ENCODE peak calls at places on chromosomes 1 and 21, in six cellular contexts. J, Q, L, B, Z and P are unnamed samples.

GRCh38 chr1:119587328-119587727 is 60.7 kb downstream of the ZNF697 start:
- DNase-seq in Z (no peak), B (no peak), Q (no peak), L (peak; percentile 51), J (no peak), P (peak; percentile 71)

GRCh38 chr1:16967095-16967567 is 13.3 kb downstream of the MFAP2 start:
- DNase-seq in B (peak; percentile 82), J (peak; percentile 48), Z (no peak), Q (no peak), L (no peak), P (peak; percentile 63)

GRCh38 chr1:219397511-219397910 is 215.4 kb downstream of the ZC3H11B start:
- DNase-seq in J (no peak), B (no peak), L (no peak), Q (no peak), Z (no peak), P (no peak)

GRCh38 chr1:78472851-78473496 is 17.8 kb upstream of the PTGFR start:
- DNase-seq in Z (no peak), J (no peak), B (no peak), Q (no peak), L (no peak), P (no peak)

GRCh38 chr1:192639607-192640368 is 3.8 kb downstream of the RGS13 start:
- DNase-seq in L (no peak), Q (no peak), Z (no peak), J (peak; percentile 55), B (peak; percentile 41), P (peak; percentile 84)

GRCh38 chr1:212514782-212515181 is 82.1 kb downstream of the NENF start:
- DNase-seq in Z (no peak), L (no peak), B (peak; percentile 53), Q (no peak), J (no peak), P (no peak)

GRCh38 chr1:71106658-71107322 is 26.0 kb upstream of the ZRANB2 start:
- DNase-seq in B (no peak), L (no peak), J (peak; percentile 14), Z (no peak), Q (no peak), P (no peak)

GRCh38 chr1:151516031-151516511 is 4.9 kb downstream of the CGN start:
- DNase-seq in J (no peak), B (peak; percentile 48), Z (no peak), Q (no peak), L (no peak), P (no peak)

GRCh38 chr1:179322481-179323026 is 29.0 kb downstream of the SOAT1 start:
- DNase-seq in L (no peak), Z (no peak), Q (no peak), B (no peak), J (no peak), P (no peak)

GRCh38 chr1:155082301-155082940 is 3.8 kb downstream of the EFNA3 start:
- DNase-seq in B (no peak), J (no peak), Z (no peak), L (no peak), Q (no peak), P (no peak)

GRCh38 chr1:240987928-240988327 is 369.1 kb downstream of the RGS7 start:
- DNase-seq in Q (no peak), L (no peak), Z (no peak), J (peak; percentile 33), B (peak; percentile 11), P (peak; percentile 48)

GRCh38 chr21:31484219-31484618 is 140.2 kb upstream of the TIAM1 start:
- DNase-seq in J (no peak), L (peak; percentile 40), Q (no peak), Z (no peak), B (no peak), P (no peak)

GRCh38 chr1:92709738-92710137 is 75.2 kb downstream of the EVI5 start:
- DNase-seq in Q (no peak), J (peak; percentile 65), L (no peak), B (peak; percentile 67), Z (no peak), P (peak; percentile 68)

GRCh38 chr1:111204211-111204883 is 3.9 kb upstream of the DENND2D start:
- DNase-seq in Z (peak; percentile 73), B (peak; percentile 35), L (no peak), J (no peak), Q (no peak), P (no peak)

GRCh38 chr1:82110366-82111254 is 309.9 kb downstream of the ADGRL2 start:
- DNase-seq in B (peak; percentile 13), J (peak; percentile 22), Z (no peak), Q (no peak), L (peak; percentile 39), P (no peak)